ENCODE peak calls at places on chromosomes 1 and 21, in ten cellular contexts. One of them, this sample, is unnamed.

GRCh38 chr1:182658055-182658454 is 26.3 kb downstream of the RGS8 start:
- DNase-seq in GM12865: no peak
- DNase-seq in trophoblast cell: no peak
- DNase-seq in amygdala: no peak
- DNase-seq in H4: no peak
- DNase-seq in CD8-positive, alpha-beta memory T cell: no peak
- DNase-seq in HFF-Myc: no peak
- DNase-seq in GM04503: no peak
- DNase-seq in IMR-90: no peak
- DNase-seq in D721Med: no peak
- DNase-seq in this sample: no peak

GRCh38 chr1:232029297-232029696 is 402.7 kb downstream of the DISC1 start:
- DNase-seq in GM12865: no peak
- DNase-seq in trophoblast cell: no peak
- DNase-seq in amygdala: no peak
- DNase-seq in H4: no peak
- DNase-seq in CD8-positive, alpha-beta memory T cell: no peak
- DNase-seq in HFF-Myc: no peak
- DNase-seq in GM04503: no peak
- DNase-seq in IMR-90: no peak
- DNase-seq in D721Med: no peak
- DNase-seq in this sample: no peak

GRCh38 chr1:7646981-7647901 is 123.9 kb upstream of the VAMP3 start:
- DNase-seq in GM12865: peak; percentile 59
- DNase-seq in trophoblast cell: peak; percentile 42
- DNase-seq in amygdala: peak; percentile 57
- DNase-seq in H4: no peak
- DNase-seq in CD8-positive, alpha-beta memory T cell: peak; percentile 36
- DNase-seq in HFF-Myc: no peak
- DNase-seq in GM04503: no peak
- DNase-seq in IMR-90: peak; percentile 46
- DNase-seq in D721Med: peak; percentile 83
- DNase-seq in this sample: no peak

GRCh38 chr1:2593251-2593878 is 6.8 kb downstream of the PRXL2B start:
- DNase-seq in GM12865: no peak
- DNase-seq in trophoblast cell: no peak
- DNase-seq in amygdala: no peak
- DNase-seq in H4: no peak
- DNase-seq in CD8-positive, alpha-beta memory T cell: no peak
- DNase-seq in HFF-Myc: no peak
- DNase-seq in GM04503: no peak
- DNase-seq in IMR-90: no peak
- DNase-seq in D721Med: no peak
- DNase-seq in this sample: no peak

GRCh38 chr1:36582066-36582755 is 99.5 kb upstream of the CSF3R start:
- DNase-seq in GM12865: no peak
- DNase-seq in trophoblast cell: no peak
- DNase-seq in amygdala: no peak
- DNase-seq in H4: no peak
- DNase-seq in CD8-positive, alpha-beta memory T cell: no peak
- DNase-seq in HFF-Myc: no peak
- DNase-seq in GM04503: no peak
- DNase-seq in IMR-90: no peak
- DNase-seq in D721Med: no peak
- DNase-seq in this sample: no peak

GRCh38 chr1:200558866-200559459 is 61.6 kb downstream of the KIF14 start:
- DNase-seq in GM12865: peak; percentile 58
- DNase-seq in trophoblast cell: peak; percentile 19
- DNase-seq in amygdala: no peak
- DNase-seq in H4: peak; percentile 31
- DNase-seq in CD8-positive, alpha-beta memory T cell: peak; percentile 5
- DNase-seq in HFF-Myc: peak; percentile 38
- DNase-seq in GM04503: peak; percentile 21
- DNase-seq in IMR-90: peak; percentile 77
- DNase-seq in D721Med: no peak
- DNase-seq in this sample: no peak

GRCh38 chr1:165452336-165453130 is 7.6 kb upstream of the RXRG start:
- DNase-seq in GM12865: no peak
- DNase-seq in trophoblast cell: no peak
- DNase-seq in amygdala: no peak
- DNase-seq in H4: no peak
- DNase-seq in CD8-positive, alpha-beta memory T cell: no peak
- DNase-seq in HFF-Myc: peak; percentile 20
- DNase-seq in GM04503: no peak
- DNase-seq in IMR-90: no peak
- DNase-seq in D721Med: no peak
- DNase-seq in this sample: no peak

GRCh38 chr1:57272150-57272549 is 151.7 kb downstream of the DAB1 start:
- DNase-seq in GM12865: no peak
- DNase-seq in trophoblast cell: no peak
- DNase-seq in amygdala: peak; percentile 19
- DNase-seq in H4: no peak
- DNase-seq in CD8-positive, alpha-beta memory T cell: no peak
- DNase-seq in HFF-Myc: no peak
- DNase-seq in GM04503: no peak
- DNase-seq in IMR-90: no peak
- DNase-seq in D721Med: no peak
- DNase-seq in this sample: no peak

GRCh38 chr1:36890776-36891175 is 143.5 kb downstream of the GRIK3 start:
- DNase-seq in GM12865: no peak
- DNase-seq in trophoblast cell: no peak
- DNase-seq in amygdala: no peak
- DNase-seq in H4: no peak
- DNase-seq in CD8-positive, alpha-beta memory T cell: no peak
- DNase-seq in HFF-Myc: no peak
- DNase-seq in GM04503: no peak
- DNase-seq in IMR-90: no peak
- DNase-seq in D721Med: no peak
- DNase-seq in this sample: no peak

GRCh38 chr1:66316464-66317155 is 217.3 kb upstream of the SGIP1 start:
- DNase-seq in GM12865: no peak
- DNase-seq in trophoblast cell: no peak
- DNase-seq in amygdala: no peak
- DNase-seq in H4: no peak
- DNase-seq in CD8-positive, alpha-beta memory T cell: peak; percentile 31
- DNase-seq in HFF-Myc: no peak
- DNase-seq in GM04503: no peak
- DNase-seq in IMR-90: peak; percentile 23
- DNase-seq in D721Med: no peak
- DNase-seq in this sample: no peak

GRCh38 chr21:42580793-42581201 is 67.1 kb downstream of the SLC37A1 start:
- DNase-seq in GM12865: no peak
- DNase-seq in trophoblast cell: no peak
- DNase-seq in amygdala: no peak
- DNase-seq in H4: no peak
- DNase-seq in CD8-positive, alpha-beta memory T cell: no peak
- DNase-seq in HFF-Myc: no peak
- DNase-seq in GM04503: no peak
- DNase-seq in IMR-90: no peak
- DNase-seq in D721Med: no peak
- DNase-seq in this sample: no peak